ENCODE peak calls at places on chromosomes 6 and 20, in nine cellular contexts. H is prostate gland; C is heart left ventricle; V is transverse colon; I is fibroblast of lung; R is HT1080; T is GM23338; Z is HFF-Myc; Q is activated effector memory CD4-positive, alpha-beta T cell treated with Interleukin-2 at 50 U/mL for 16 hours. J is an unnamed sample.

GRCh38 chr6:103335412-103335811 is 1524.3 kb downstream of the HACE1 start:
- DNase-seq in V (no peak), Z (no peak), H (no peak), T (peak; percentile 10), I (no peak), C (no peak), R (no peak), Q (no peak), J (no peak)

GRCh38 chr20:57586943-57587277 is 26.0 kb downstream of the PCK1 start:
- DNase-seq in C (no peak), I (no peak), Q (no peak), R (no peak), Z (no peak), H (no peak), T (no peak), V (no peak), J (no peak)

GRCh38 chr6:46221221-46221793 is 50.5 kb upstream of the ENPP5 start:
- DNase-seq in V (no peak), I (peak; percentile 65), Z (peak; percentile 15), Q (no peak), T (peak; percentile 80), R (peak; percentile 21), C (no peak), H (no peak), J (no peak)

GRCh38 chr20:59819496-59820203 is 113.8 kb downstream of the SYCP2 start:
- DNase-seq in R (no peak), C (peak; percentile 2), Z (no peak), T (no peak), V (no peak), H (no peak), I (no peak), Q (no peak), J (peak; percentile 28)

GRCh38 chr20:38199506-38200390 is 34.7 kb upstream of the TGM2 start:
- DNase-seq in Q (no peak), Z (no peak), T (no peak), H (no peak), R (no peak), C (no peak), V (no peak), I (peak; percentile 80), J (peak; percentile 44)

GRCh38 chr6:152954443-152954842 is 28.4 kb downstream of the FBXO5 start:
- DNase-seq in T (no peak), V (no peak), H (no peak), C (no peak), Z (no peak), I (no peak), Q (no peak), R (no peak), J (no peak)

GRCh38 chr6:1190361-1190760 is 121.5 kb upstream of the FOXQ1 start:
- DNase-seq in R (peak; percentile 95), I (peak; percentile 88), T (no peak), H (no peak), C (no peak), V (no peak), Q (no peak), Z (peak; percentile 92), J (peak; percentile 95)

GRCh38 chr6:106609699-106610098 is 19.6 kb downstream of the RTN4IP1 start:
- DNase-seq in C (no peak), H (no peak), V (peak; percentile 40), T (peak; percentile 67), Z (no peak), I (no peak), Q (no peak), R (no peak), J (peak; percentile 66)

GRCh38 chr6:44696099-44696498 is 308.6 kb downstream of the CDC5L start:
- DNase-seq in C (no peak), Z (no peak), H (no peak), V (no peak), T (no peak), R (no peak), Q (no peak), I (peak; percentile 6), J (no peak)

GRCh38 chr6:113031591-113031990 is 684.5 kb downstream of the RFPL4B start:
- DNase-seq in I (no peak), Z (no peak), T (no peak), H (no peak), Q (no peak), V (no peak), R (no peak), C (no peak), J (no peak)

GRCh38 chr20:11838076-11838636 is 79.5 kb upstream of the BTBD3 start:
- DNase-seq in Z (no peak), C (no peak), R (no peak), H (no peak), T (no peak), I (no peak), Q (no peak), V (no peak), J (no peak)

GRCh38 chr6:14512246-14512645 is 394.7 kb downstream of the CD83 start:
- DNase-seq in Z (no peak), I (no peak), H (no peak), Q (no peak), V (no peak), C (no peak), T (no peak), R (no peak), J (no peak)

GRCh38 chr20:62832212-62832922 is 15.5 kb downstream of the COL9A3 start:
- DNase-seq in T (peak; percentile 48), H (no peak), R (no peak), I (no peak), Q (no peak), C (no peak), V (peak; percentile 82), Z (no peak), J (peak; percentile 65)

GRCh38 chr6:21769973-21770372 is 176.4 kb downstream of the SOX4 start:
- DNase-seq in I (no peak), Q (no peak), Z (no peak), T (no peak), C (no peak), V (no peak), R (no peak), H (no peak), J (no peak)

GRCh38 chr20:63344616-63345327 is 16.4 kb downstream of the CHRNA4 start:
- DNase-seq in Q (no peak), T (no peak), Z (no peak), V (no peak), R (no peak), I (peak; percentile 61), H (no peak), C (peak; percentile 55), J (no peak)

GRCh38 chr20:53828673-53829085 is 235.0 kb upstream of the ZNF217 start:
- DNase-seq in I (peak; percentile 95), H (peak; percentile 46), Q (no peak), V (no peak), Z (peak; percentile 94), C (peak; percentile 53), R (peak; percentile 91), T (peak; percentile 51), J (peak; percentile 83)

GRCh38 chr6:79802657-79803310 is 144.6 kb downstream of the ELOVL4 start:
- DNase-seq in Q (no peak), V (no peak), I (no peak), R (no peak), H (no peak), C (no peak), T (no peak), Z (no peak), J (no peak)

GRCh38 chr6:166940643-166941068 is 15.7 kb downstream of the RNASET2 start:
- DNase-seq in H (no peak), C (no peak), V (no peak), R (peak; percentile 89), Q (no peak), Z (no peak), I (peak; percentile 5), T (no peak), J (peak; percentile 84)

GRCh38 chr20:38550274-38550673 is 30.7 kb upstream of the ADIG start:
- DNase-seq in C (no peak), H (no peak), R (peak; percentile 4), Z (no peak), Q (no peak), I (no peak), T (peak; percentile 34), V (no peak), J (no peak)

GRCh38 chr6:7391244-7391643 is 1.6 kb downstream of the RIOK1 start:
- DNase-seq in Q (no peak), C (no peak), I (no peak), T (no peak), H (no peak), R (no peak), V (no peak), Z (no peak), J (no peak)

GRCh38 chr20:15708984-15709598 is 864.2 kb downstream of the KIF16B start:
- DNase-seq in Z (no peak), C (peak; percentile 27), Q (no peak), I (peak; percentile 9), V (peak; percentile 51), H (no peak), T (peak; percentile 85), R (peak; percentile 20), J (peak; percentile 81)

GRCh38 chr20:57709823-57710799 is at the start of gene PMEPA1:
- DNase-seq in T (peak; percentile 96), R (peak; percentile 93), Z (peak; percentile 58), V (peak; percentile 95), H (peak; percentile 95), Q (peak; percentile 89), I (peak; percentile 93), C (peak; percentile 96), J (peak; percentile 98)

GRCh38 chr6:54681987-54682386 is 164.6 kb upstream of the FAM83B start:
- DNase-seq in Q (no peak), C (no peak), V (no peak), H (no peak), I (peak; percentile 84), R (peak; percentile 70), T (no peak), Z (peak; percentile 5), J (no peak)

GRCh38 chr20:19757973-19758887 is at the start of gene RIN2:
- DNase-seq in Z (peak; percentile 40), H (peak; percentile 94), V (peak; percentile 92), R (peak; percentile 89), C (peak; percentile 94), I (peak; percentile 88), Q (no peak), T (peak; percentile 98), J (peak; percentile 98)

GRCh38 chr20:3580412-3580811 is 82.8 kb downstream of the GFRA4 start:
- DNase-seq in I (no peak), V (no peak), H (no peak), C (no peak), Z (no peak), R (no peak), T (peak; percentile 59), Q (no peak), J (no peak)

GRCh38 chr20:62321521-62321948 is 18.7 kb downstream of the ADRM1 start:
- DNase-seq in T (peak; percentile 62), I (peak; percentile 21), R (no peak), C (no peak), V (no peak), Q (no peak), H (no peak), Z (no peak), J (no peak)

GRCh38 chr6:16676978-16677377 is 84.3 kb downstream of the ATXN1 start:
- DNase-seq in V (no peak), H (no peak), Z (no peak), R (peak; percentile 50), I (peak; percentile 38), Q (no peak), C (no peak), T (peak; percentile 14), J (peak; percentile 70)

GRCh38 chr6:147738516-147739187 is 230.2 kb downstream of the SAMD5 start:
- DNase-seq in I (peak; percentile 54), V (no peak), Q (no peak), R (peak; percentile 46), Z (no peak), C (peak; percentile 11), H (peak; percentile 6), T (no peak), J (no peak)

GRCh38 chr20:46681032-46681854 is 8.0 kb downstream of the TP53RK start:
- DNase-seq in I (peak; percentile 58), T (peak; percentile 88), V (peak; percentile 70), C (peak; percentile 24), H (peak; percentile 75), Q (peak; percentile 44), Z (no peak), R (peak; percentile 17), J (peak; percentile 83)